ENCODE peak calls at places on chromosomes 1 and 21, in four cellular contexts. M, T, J and E are unnamed samples.

GRCh38 chr1:89672489-89673183 is 39.7 kb downstream of the LRRC8C start:
- DNase-seq in M (no peak), T (no peak), J (no peak), E (no peak)

GRCh38 chr1:234546387-234546704 is 63.6 kb downstream of the IRF2BP2 start:
- DNase-seq in M (no peak), T (no peak), J (no peak), E (no peak)

GRCh38 chr1:53328490-53329182 is 766 bp upstream of the LRP8 start:
- DNase-seq in M (no peak), T (peak), J (no peak), E (no peak)

GRCh38 chr1:59422921-59423575 is 126.2 kb downstream of the FGGY start:
- DNase-seq in M (no peak), T (peak), J (peak), E (no peak)

GRCh38 chr21:45923146-45923545 is 58.4 kb upstream of the COL6A1 start:
- DNase-seq in M (no peak), T (peak), J (no peak), E (no peak)

GRCh38 chr1:241677171-241677570 is 25.1 kb downstream of the WDR64 start:
- DNase-seq in M (peak), T (no peak), J (no peak), E (no peak)

GRCh38 chr1:36320291-36320758 is 3.1 kb downstream of the EVA1B start:
- DNase-seq in M (peak), T (no peak), J (no peak), E (no peak)

GRCh38 chr1:66523502-66523901 is 10.5 kb upstream of the SGIP1 start:
- DNase-seq in M (no peak), T (no peak), J (no peak), E (no peak)

GRCh38 chr1:169086603-169087455 is 19.7 kb upstream of the ATP1B1 start:
- DNase-seq in M (no peak), T (no peak), J (no peak), E (no peak)

GRCh38 chr1:1157914-1158710 is 15.6 kb upstream of the TTLL10 start:
- DNase-seq in M (peak), T (peak), J (peak), E (no peak)

GRCh38 chr21:42012344-42012743 is 2.2 kb upstream of the ZBTB21 start:
- DNase-seq in M (no peak), T (peak), J (no peak), E (no peak)

GRCh38 chr1:234987415-234988159 is 141.1 kb downstream of the TOMM20 start:
- DNase-seq in M (peak), T (peak), J (peak), E (no peak)

GRCh38 chr1:14756617-14757259 is 158.3 kb downstream of the KAZN start:
- DNase-seq in M (no peak), T (no peak), J (no peak), E (no peak)

GRCh38 chr1:227934476-227935313 is 13.0 kb downstream of the WNT9A start:
- DNase-seq in M (no peak), T (no peak), J (no peak), E (no peak)

DNA sequence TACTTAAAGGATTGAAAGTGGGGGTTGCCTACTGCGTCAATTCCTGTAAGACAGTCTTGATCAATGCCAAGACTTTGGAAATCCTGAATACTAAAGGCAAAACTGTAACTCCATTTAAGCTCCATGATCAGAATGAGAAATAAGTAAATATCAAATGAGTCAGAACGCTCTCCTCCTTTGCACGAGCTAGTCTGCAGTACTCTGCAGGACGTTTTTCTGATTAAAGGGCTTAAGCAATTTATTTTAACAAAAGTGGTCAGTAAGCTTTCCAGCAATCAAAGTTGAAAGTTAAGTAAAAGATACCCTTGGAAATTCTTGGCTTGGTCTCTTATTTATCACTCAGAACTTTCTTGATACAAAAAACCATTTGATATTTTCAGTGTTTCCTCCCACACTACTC is 35.7 kb upstream of the ARHGAP29 start:
- DNase-seq in M (no peak), T (no peak), J (no peak), E (no peak)
- TF ChIP-seq CTCF in M (no peak), T (no peak), J (no peak), E (no peak)

GRCh38 chr1:200550367-200550766 is 70.2 kb downstream of the KIF14 start:
- DNase-seq in M (no peak), T (no peak), J (no peak), E (no peak)

GRCh38 chr1:200558866-200559459 is 61.6 kb downstream of the KIF14 start:
- DNase-seq in M (peak), T (no peak), J (no peak), E (no peak)

GRCh38 chr1:200561856-200562214 is 58.7 kb downstream of the KIF14 start:
- DNase-seq in M (peak), T (no peak), J (no peak), E (no peak)

GRCh38 chr1:200556005-200556404 is 64.5 kb downstream of the KIF14 start:
- DNase-seq in M (no peak), T (no peak), J (no peak), E (no peak)
- TF ChIP-seq CTCF in M (no peak), T (no peak), J (no peak), E (peak)

GRCh38 chr1:206715552-206716518 is 31.1 kb downstream of the MAPKAPK2 start:
- DNase-seq in M (no peak), T (no peak), J (no peak), E (no peak)

GRCh38 chr1:206715120-206715519 is 30.4 kb downstream of the MAPKAPK2 start:
- DNase-seq in M (no peak), T (no peak), J (no peak), E (no peak)

GRCh38 chr1:206713070-206713469 is 28.4 kb downstream of the MAPKAPK2 start:
- DNase-seq in M (no peak), T (no peak), J (no peak), E (no peak)

GRCh38 chr1:206713910-206714312 is 29.2 kb downstream of the MAPKAPK2 start:
- DNase-seq in M (no peak), T (no peak), J (no peak), E (no peak)

DNA sequence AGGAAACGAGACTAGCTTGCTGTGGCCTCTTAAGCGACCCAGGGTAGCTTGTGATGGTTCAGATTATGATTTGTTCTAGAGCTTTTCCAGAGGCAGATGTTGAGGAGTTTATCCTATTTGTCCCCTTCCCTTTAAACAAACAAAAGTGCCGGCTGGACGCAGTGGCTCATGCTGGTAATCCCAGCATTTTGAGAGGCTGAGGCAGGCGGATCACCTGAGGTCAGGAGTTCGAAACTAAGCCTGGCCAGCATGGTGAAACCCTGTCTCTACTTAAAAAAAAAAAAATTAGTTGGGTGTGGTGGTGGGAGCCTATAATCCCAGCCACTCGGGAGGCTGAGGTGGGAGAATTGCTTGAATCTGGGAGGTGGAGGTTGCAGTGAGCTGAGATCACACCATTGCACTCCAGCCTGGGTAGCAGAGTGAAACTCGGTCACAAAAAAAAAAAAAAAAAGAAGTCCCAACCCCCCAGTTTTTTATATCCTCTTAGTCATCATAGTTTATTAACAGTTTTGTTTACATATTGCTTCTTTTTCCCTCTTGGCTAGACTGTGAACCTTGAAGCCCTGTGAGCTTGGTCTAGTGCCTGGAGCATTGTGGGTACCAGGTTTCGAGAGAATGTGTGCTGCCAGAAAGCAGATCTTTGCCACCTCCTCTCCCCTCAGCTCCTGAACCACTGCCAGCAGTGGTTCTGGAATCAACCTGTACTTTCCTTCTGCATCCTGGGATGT is 29.8 kb downstream of the MAPKAPK2 start:
- DNase-seq in M (no peak), T (peak), J (peak), E (no peak)
- TF ChIP-seq CTCF in M (no peak), T (no peak), J (no peak), E (no peak)

DNA sequence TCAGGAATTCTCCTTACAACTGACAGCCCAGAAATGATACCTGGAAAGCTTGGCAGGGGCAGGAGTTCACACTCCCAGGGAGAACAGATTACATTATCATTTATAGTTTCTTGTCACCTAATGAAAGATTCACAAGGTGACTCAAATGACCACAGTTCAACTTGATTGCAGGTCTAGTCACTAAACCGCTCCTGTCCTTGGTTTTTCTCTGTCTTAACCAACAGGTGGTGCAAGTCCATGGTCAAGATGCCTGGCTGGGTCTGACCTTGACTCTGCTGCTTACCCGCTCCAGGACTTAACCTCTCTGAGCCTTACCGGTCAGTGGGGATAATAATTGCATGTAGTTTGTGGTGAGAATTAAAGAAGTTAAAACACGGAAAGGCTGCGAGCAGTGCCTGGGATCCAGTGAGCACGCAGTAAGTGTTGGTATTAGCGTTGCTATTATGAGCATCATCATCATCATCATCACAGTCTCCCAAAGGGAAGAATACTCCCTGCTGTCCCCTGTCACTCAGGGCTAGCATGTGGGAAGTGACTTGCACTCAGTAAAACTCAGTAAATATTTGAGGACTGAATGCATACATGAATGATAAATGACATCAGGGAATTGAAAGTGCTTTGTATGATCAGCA is 125.4 kb upstream of the CD34 start:
- DNase-seq in M (peak), T (no peak), J (no peak), E (no peak)
- TF ChIP-seq CTCF in M (peak), T (no peak), J (no peak), E (peak)

GRCh38 chr1:3730556-3731247 is 21.5 kb upstream of the CCDC27 start:
- DNase-seq in M (no peak), T (no peak), J (no peak), E (no peak)

GRCh38 chr1:3725366-3725765 is 26.9 kb upstream of the CCDC27 start:
- DNase-seq in M (no peak), T (no peak), J (no peak), E (no peak)

GRCh38 chr1:3727825-3728776 is 24.1 kb upstream of the CCDC27 start:
- DNase-seq in M (no peak), T (no peak), J (no peak), E (no peak)

GRCh38 chr1:3729594-3730555 is 22.4 kb upstream of the CCDC27 start:
- DNase-seq in M (no peak), T (no peak), J (no peak), E (no peak)

GRCh38 chr1:3727042-3727824 is 25.0 kb upstream of the CCDC27 start:
- DNase-seq in M (peak), T (no peak), J (no peak), E (no peak)
- TF ChIP-seq CTCF in M (peak), T (no peak), J (no peak), E (peak)

GRCh38 chr1:20150969-20151368 is 11.8 kb downstream of the PLA2G2F start:
- DNase-seq in M (no peak), T (no peak), J (no peak), E (no peak)

GRCh38 chr1:20153000-20153418 is 13.9 kb downstream of the PLA2G2F start:
- DNase-seq in M (no peak), T (no peak), J (peak), E (no peak)

GRCh38 chr1:20154306-20154831 is 15.2 kb downstream of the PLA2G2F start:
- DNase-seq in M (no peak), T (no peak), J (no peak), E (no peak)

GRCh38 chr1:20151906-20152598 is 12.9 kb downstream of the PLA2G2F start:
- DNase-seq in M (peak), T (peak), J (peak), E (peak)

GRCh38 chr1:20152599-20152930 is 13.4 kb downstream of the PLA2G2F start:
- DNase-seq in M (no peak), T (no peak), J (no peak), E (no peak)
- TF ChIP-seq CTCF in M (no peak), T (no peak), J (no peak), E (peak)

GRCh38 chr21:32690085-32690484 is 37.7 kb downstream of the SYNJ1 start:
- DNase-seq in M (no peak), T (no peak), J (no peak), E (no peak)

GRCh38 chr21:32682696-32683474 is 44.9 kb downstream of the SYNJ1 start:
- DNase-seq in M (no peak), T (no peak), J (no peak), E (no peak)

GRCh38 chr21:32693581-32693980 is 34.2 kb downstream of the SYNJ1 start:
- DNase-seq in M (no peak), T (no peak), J (no peak), E (no peak)

GRCh38 chr21:32687946-32688345 is 39.9 kb downstream of the SYNJ1 start:
- DNase-seq in M (no peak), T (no peak), J (no peak), E (no peak)
- TF ChIP-seq CTCF in M (no peak), T (no peak), J (no peak), E (no peak)

GRCh38 chr1:206509612-206510257 is 2.4 kb downstream of the RASSF5 start:
- DNase-seq in M (no peak), T (no peak), J (no peak), E (no peak)

GRCh38 chr1:206510371-206510770 is 3.0 kb downstream of the RASSF5 start:
- DNase-seq in M (no peak), T (no peak), J (no peak), E (no peak)

GRCh38 chr1:206512521-206513180 is 5.3 kb downstream of the RASSF5 start:
- DNase-seq in M (no peak), T (no peak), J (no peak), E (no peak)

GRCh38 chr1:206513312-206514111 is 6.2 kb downstream of the RASSF5 start:
- DNase-seq in M (no peak), T (peak), J (peak), E (no peak)

DNA sequence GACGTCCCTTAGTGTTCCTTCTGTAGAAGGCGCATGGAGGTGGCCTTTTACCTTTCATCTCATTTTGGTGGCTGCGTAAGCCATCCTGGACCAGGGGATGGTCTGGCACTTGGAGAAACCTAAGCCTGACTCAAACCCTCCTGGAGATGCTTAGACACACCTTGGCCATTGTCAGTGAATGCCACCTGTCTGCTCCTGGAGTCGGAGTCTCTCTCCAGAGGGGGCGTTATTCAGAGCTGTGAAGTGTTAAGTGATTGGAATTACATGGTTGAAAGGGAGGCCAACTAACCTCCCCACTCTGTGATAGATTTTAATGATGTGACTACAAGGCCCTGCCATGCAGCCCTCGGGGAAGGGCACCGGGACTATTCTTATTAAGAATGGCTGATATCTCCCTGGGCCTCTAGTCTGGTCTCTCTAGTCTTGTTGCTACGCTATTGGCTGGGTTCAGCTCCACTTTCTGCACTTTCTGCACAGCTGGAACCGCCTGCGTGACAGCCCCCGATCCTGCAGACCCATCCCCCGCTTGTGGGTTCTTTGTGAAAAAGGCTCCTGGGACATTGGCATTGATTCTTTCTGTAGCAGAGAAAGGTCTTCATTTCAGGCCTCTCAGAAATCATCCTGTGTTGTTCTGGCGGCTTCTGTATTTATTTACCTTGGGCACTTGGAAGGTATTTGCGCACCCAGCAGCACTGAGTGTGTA is 4.2 kb downstream of the RASSF5 start:
- DNase-seq in M (no peak), T (no peak), J (no peak), E (no peak)
- TF ChIP-seq CTCF in M (no peak), T (no peak), J (no peak), E (no peak)

GRCh38 chr1:240338837-240339236 is 247.2 kb downstream of the FMN2 start:
- DNase-seq in M (no peak), T (no peak), J (no peak), E (no peak)

GRCh38 chr1:240342251-240342625 is 250.6 kb downstream of the FMN2 start:
- DNase-seq in M (no peak), T (no peak), J (no peak), E (no peak)

GRCh38 chr1:240344918-240345317 is 253.2 kb downstream of the FMN2 start:
- DNase-seq in M (no peak), T (no peak), J (no peak), E (no peak)

GRCh38 chr1:240343966-240344365 is 252.3 kb downstream of the FMN2 start:
- DNase-seq in M (no peak), T (no peak), J (no peak), E (no peak)

DNA sequence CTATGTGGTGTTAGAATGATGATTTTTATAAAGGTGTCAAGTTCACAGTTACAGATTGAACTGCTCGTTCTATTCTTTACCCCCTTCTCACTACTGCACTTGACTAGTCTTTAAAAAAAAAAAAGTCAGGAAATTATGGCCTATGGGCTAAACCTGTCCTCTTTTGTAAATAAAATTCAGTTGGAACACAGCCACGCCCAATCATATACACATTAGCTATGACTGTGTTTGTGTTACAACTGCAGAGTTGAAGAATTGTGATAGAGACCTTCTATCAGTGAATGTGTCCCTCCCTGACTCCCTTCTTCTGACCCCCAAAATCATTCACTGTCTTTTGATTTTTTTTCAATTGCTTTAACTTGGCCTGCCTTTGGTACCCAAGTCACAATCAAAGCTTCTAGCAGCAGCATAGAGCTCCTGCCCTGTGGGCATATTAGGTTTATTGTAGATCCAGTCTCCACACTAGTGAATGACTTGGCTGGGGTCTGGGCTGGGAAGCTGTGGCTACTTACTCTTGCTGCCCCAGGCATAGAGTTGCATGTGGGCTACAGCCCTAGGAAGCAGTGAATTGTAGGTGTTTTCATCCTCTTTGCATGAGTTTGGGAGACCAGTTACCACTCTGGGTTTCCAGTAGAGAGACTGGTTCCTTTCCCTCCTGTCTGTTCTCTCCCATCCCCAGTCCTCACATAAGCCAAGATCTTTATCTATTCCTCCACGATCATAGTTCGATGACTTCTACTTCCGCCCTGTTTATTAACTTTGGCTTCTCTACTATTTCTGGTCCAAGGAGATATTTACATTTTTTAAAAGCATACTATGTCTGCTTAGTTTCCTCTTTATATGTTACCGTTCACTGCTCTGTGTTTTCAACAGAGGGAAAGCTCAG is 249.9 kb downstream of the FMN2 start:
- DNase-seq in M (no peak), T (no peak), J (no peak), E (no peak)
- TF ChIP-seq CTCF in M (no peak), T (no peak), J (no peak), E (no peak)